ENCODE peak calls at places on chromosome 1, in four cellular contexts. R is IMR-90, L is H1, O is neuronal stem cell. C is an unnamed sample.

GRCh38 chr1:84653130-84653680 is 37.1 kb downstream of the SSX2IP start:
- DNase-seq in L (no peak), R (peak), O (no peak), C (no peak)

GRCh38 chr1:21645550-21645949 is 23.6 kb downstream of the RAP1GAP start:
- DNase-seq in R (no peak), L (no peak), O (no peak), C (no peak)

GRCh38 chr1:200302192-200302892 is 107.5 kb downstream of the ZNF281 start:
- DNase-seq in R (peak), O (no peak), L (peak), C (peak)

GRCh38 chr1:199784127-199784526 is 243.4 kb upstream of the NR5A2 start:
- DNase-seq in L (no peak), R (peak), O (no peak), C (peak)

GRCh38 chr1:161172776-161173376 is 4.4 kb downstream of the B4GALT3 start:
- DNase-seq in O (no peak), L (no peak), R (peak), C (peak)

GRCh38 chr1:158014702-158015320 is 21.4 kb downstream of the KIRREL1 start:
- DNase-seq in R (no peak), L (no peak), O (no peak), C (no peak)

GRCh38 chr1:117572546-117572945 is 33.3 kb upstream of the TENT5C start:
- DNase-seq in L (no peak), O (no peak), R (no peak), C (no peak)

GRCh38 chr1:235105051-235106043 is 23.3 kb downstream of the TOMM20 start:
- DNase-seq in R (peak), L (peak), O (no peak), C (peak)

GRCh38 chr1:116031299-116031698 is 55.0 kb downstream of the SLC22A15 start:
- DNase-seq in L (no peak), R (no peak), O (no peak), C (no peak)

GRCh38 chr1:211685823-211686222 is 10.4 kb upstream of the NEK2 start:
- DNase-seq in R (no peak), O (no peak), L (no peak), C (no peak)

GRCh38 chr1:75722966-75723365 is 1.5 kb upstream of the ACADM start:
- DNase-seq in O (no peak), L (no peak), R (no peak), C (no peak)

GRCh38 chr1:236035681-236036101 is 29.2 kb downstream of the NID1 start:
- DNase-seq in L (no peak), O (no peak), R (peak), C (no peak)

GRCh38 chr1:153261793-153262371 is 2.4 kb downstream of the LORICRIN start:
- DNase-seq in O (no peak), L (no peak), R (no peak), C (no peak)

GRCh38 chr1:201779351-201779880 is 49.5 kb upstream of the IPO9 start:
- DNase-seq in R (no peak), O (no peak), L (no peak), C (no peak)

GRCh38 chr1:78096976-78097375 is 51.2 kb downstream of the GIPC2 start:
- DNase-seq in L (no peak), O (no peak), R (no peak), C (no peak)

GRCh38 chr1:27614625-27615344 is 10.8 kb upstream of the AHDC1 start:
- DNase-seq in L (peak), O (no peak), R (no peak), C (no peak)

GRCh38 chr1:11979453-11979817 is 809 bp upstream of the MFN2 start:
- DNase-seq in R (no peak), O (peak), L (no peak), C (no peak)

GRCh38 chr1:196723325-196724185 is 51.1 kb upstream of the CFHR3 start:
- DNase-seq in L (peak), R (peak), O (peak), C (peak)

GRCh38 chr1:150562384-150563339 is 13.5 kb downstream of the ADAMTSL4 start:
- DNase-seq in O (no peak), L (no peak), R (no peak), C (peak)

GRCh38 chr1:201565771-201566528 is 27.0 kb downstream of the NAV1 start:
- DNase-seq in O (no peak), R (no peak), L (no peak), C (no peak)

GRCh38 chr1:116874622-116875277 is 35.0 kb upstream of the PTGFRN start:
- DNase-seq in R (no peak), L (no peak), O (no peak), C (peak)

GRCh38 chr1:118360817-118361216 is 175.8 kb upstream of the SPAG17 start:
- DNase-seq in R (peak), L (no peak), O (no peak), C (no peak)

GRCh38 chr1:91166106-91166712 is 144.4 kb upstream of the ZNF644 start:
- DNase-seq in L (no peak), O (peak), R (peak), C (peak)

GRCh38 chr1:146036241-146036989 is 14.9 kb upstream of the HJV start:
- DNase-seq in L (no peak), O (peak), R (no peak), C (no peak)

GRCh38 chr1:173666646-173667045 is 3.0 kb downstream of the ANKRD45 start:
- DNase-seq in L (no peak), R (peak), O (no peak), C (no peak)

GRCh38 chr1:225746361-225747179 is 31.1 kb upstream of the SRP9 start:
- DNase-seq in R (peak), L (peak), O (peak), C (peak)

GRCh38 chr1:24385160-24385939 is 28.2 kb downstream of the STPG1 start:
- DNase-seq in R (peak), O (no peak), L (peak), C (peak)

GRCh38 chr1:96559707-96560588 is 161.6 kb upstream of the PTBP2 start:
- DNase-seq in O (no peak), R (peak), L (no peak), C (peak)

GRCh38 chr1:185008746-185009360 is 34.5 kb upstream of the NIBAN1 start:
- DNase-seq in R (no peak), L (no peak), O (no peak), C (no peak)
- H2BK15ac ChIP-seq in R (no peak), L (no peak), O (no peak), C (no peak)

DNA sequence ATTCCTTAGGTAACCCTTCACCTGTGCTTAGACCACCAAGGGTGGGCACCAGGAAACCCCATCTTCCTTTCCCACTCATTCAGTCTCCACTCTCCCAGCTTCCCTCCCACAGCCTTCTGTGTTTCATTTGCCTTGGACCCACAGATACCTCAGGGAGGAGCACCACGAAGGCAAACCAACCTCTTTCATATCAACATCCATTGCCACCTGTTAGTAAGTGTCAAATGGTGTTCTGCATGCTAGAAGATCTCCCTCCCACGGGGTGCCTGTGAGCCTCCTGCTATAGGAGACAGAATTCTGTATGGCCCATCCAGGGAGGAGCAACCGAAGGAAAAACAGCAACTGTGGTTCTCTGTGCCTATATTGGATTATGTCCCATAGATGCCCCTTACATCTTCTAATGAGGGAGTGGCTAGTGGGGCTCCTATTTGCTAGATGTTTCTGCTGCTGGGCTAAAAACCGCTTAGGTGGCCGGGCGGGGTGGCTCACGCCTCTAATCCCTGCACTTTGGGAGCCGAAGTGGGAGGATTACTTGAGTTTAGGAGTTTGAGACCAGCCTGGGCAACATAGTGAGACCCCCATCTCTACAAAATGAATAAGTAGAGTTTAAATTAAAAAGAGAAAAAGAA is 25.6 kb upstream of the SCCPDH start:
- DNase-seq in O (no peak), R (no peak), L (no peak), C (no peak)
- H4K91ac ChIP-seq in O (no peak), R (peak), L (no peak), C (no peak)

GRCh38 chr1:8510041-8510823 is 192.3 kb downstream of the SLC45A1 start:
- DNase-seq in L (no peak), O (no peak), R (peak), C (peak)
- H3K4me3 ChIP-seq in L (no peak), O (no peak), R (peak), C (no peak)

DNA sequence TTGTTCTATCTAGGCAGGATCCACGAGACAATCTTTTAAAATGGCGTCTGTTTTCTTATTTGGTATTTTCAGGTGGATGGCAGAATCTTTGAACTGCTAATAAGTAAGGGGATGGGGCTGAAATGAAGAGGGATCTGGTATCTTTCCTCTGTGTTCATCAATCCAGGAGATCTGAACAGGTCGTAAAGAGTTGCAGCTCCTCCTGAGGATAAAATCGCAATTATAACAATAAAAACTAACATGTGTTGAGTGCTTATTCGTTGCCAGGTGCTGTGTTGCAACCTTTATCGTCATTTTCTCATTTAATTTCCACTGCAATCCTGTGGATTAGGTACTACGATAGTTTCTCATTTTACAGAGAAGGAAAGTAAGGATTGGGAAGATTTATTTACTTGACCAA is 134.6 kb upstream of the DPYD start:
- DNase-seq in O (no peak), R (no peak), L (no peak), C (no peak)
- H2BK15ac ChIP-seq in O (no peak), R (no peak), L (no peak), C (no peak)

GRCh38 chr1:36108314-36108713 is 16.7 kb downstream of the COL8A2 start:
- DNase-seq in L (no peak), O (no peak), R (no peak), C (peak)

GRCh38 chr1:36114371-36114770 is 10.7 kb downstream of the COL8A2 start:
- DNase-seq in O (no peak), L (no peak), R (no peak), C (no peak)

GRCh38 chr1:36112823-36113222 is 12.2 kb downstream of the COL8A2 start:
- DNase-seq in R (no peak), L (no peak), O (no peak), C (no peak)

GRCh38 chr1:36109041-36109679 is 15.9 kb downstream of the COL8A2 start:
- DNase-seq in R (peak), O (no peak), L (no peak), C (peak)

GRCh38 chr1:36111151-36111550 is 13.9 kb downstream of the COL8A2 start:
- DNase-seq in R (no peak), L (no peak), O (no peak), C (no peak)
- H4K91ac ChIP-seq in R (no peak), L (no peak), O (no peak), C (no peak)

GRCh38 chr1:162626733-162627132 is 5.5 kb upstream of the DDR2 start:
- DNase-seq in L (no peak), O (no peak), R (no peak), C (no peak)
- H3K4me3 ChIP-seq in L (no peak), O (no peak), R (peak), C (no peak)

GRCh38 chr1:203186446-203187305 is at the start of gene CHI3L1:
- DNase-seq in R (no peak), O (no peak), L (no peak), C (no peak)
- H2BK15ac ChIP-seq in R (no peak), O (peak), L (peak), C (no peak)

C was measured in mesenchymal stem cell.